ENCODE peak calls at places on chromosomes 7 and 10, in six cellular contexts. W is stimulated activated CD4-positive, alpha-beta T cell treated with anti-CD3 and anti-CD28 coated beads, Interleukin-4, amount 100 ng/mL, for 1 hour; V is Peyer's patch; G is A549; F is heart right ventricle; A is NCI-H1105. D is an unnamed sample.

GRCh38 chr10:102646610-102647432 is 2.5 kb downstream of the TRIM8 start:
- DNase-seq in F (no peak), V (peak), A (no peak), G (no peak), W (peak), D (no peak)

GRCh38 chr10:89553064-89553734 is 17.8 kb upstream of the SLC16A12 start:
- DNase-seq in A (no peak), V (no peak), F (no peak), G (peak), W (no peak), D (no peak)

GRCh38 chr10:61364619-61365018 is 88.6 kb downstream of the TMEM26 start:
- DNase-seq in W (no peak), G (no peak), A (no peak), V (no peak), F (no peak), D (no peak)

GRCh38 chr10:79001082-79001885 is 67.5 kb upstream of the ZMIZ1 start:
- DNase-seq in A (no peak), G (no peak), F (no peak), V (no peak), W (no peak), D (no peak)

GRCh38 chr7:94297397-94297838 is 97.3 kb upstream of the COL1A2 start:
- DNase-seq in W (no peak), V (no peak), G (peak), A (no peak), F (peak), D (no peak)

GRCh38 chr10:70256463-70256862 is 23.2 kb upstream of the PPA1 start:
- DNase-seq in F (no peak), A (no peak), W (no peak), G (no peak), V (no peak), D (no peak)

GRCh38 chr10:62005687-62006086 is 104.2 kb downstream of the ARID5B start:
- DNase-seq in V (no peak), A (no peak), W (no peak), F (no peak), G (no peak), D (no peak)

GRCh38 chr10:131848296-131848695 is 52.5 kb upstream of the PPP2R2D start:
- DNase-seq in A (no peak), G (no peak), V (no peak), F (no peak), W (no peak), D (no peak)

GRCh38 chr10:90742189-90742588 is 115.7 kb downstream of the HTR7 start:
- DNase-seq in F (no peak), A (no peak), V (no peak), G (no peak), W (no peak), D (no peak)

GRCh38 chr7:30027065-30027456 is 559 bp upstream of the FKBP14 start:
- DNase-seq in G (peak), V (peak), A (no peak), W (peak), F (no peak), D (no peak)

GRCh38 chr10:119368991-119369869 is 161.9 kb downstream of the GRK5 start:
- DNase-seq in F (no peak), V (peak), G (no peak), A (no peak), W (no peak), D (no peak)

GRCh38 chr10:98267069-98267893 is 713 bp downstream of the LOXL4 start:
- DNase-seq in A (no peak), V (no peak), G (no peak), F (no peak), W (no peak), D (no peak)

GRCh38 chr7:17786314-17786852 is 153.9 kb downstream of the SNX13 start:
- DNase-seq in V (no peak), W (no peak), F (no peak), G (no peak), A (no peak), D (no peak)

GRCh38 chr7:101924171-101924570 is 106.7 kb downstream of the CUX1 start:
- DNase-seq in G (no peak), W (no peak), V (no peak), F (no peak), A (no peak), D (no peak)

GRCh38 chr7:28458732-28459131 is 46.4 kb downstream of the CREB5 start:
- DNase-seq in G (peak), A (no peak), W (no peak), F (no peak), V (no peak), D (no peak)

GRCh38 chr10:122424059-122424458 is 30.4 kb upstream of the ARMS2 start:
- DNase-seq in W (no peak), F (no peak), G (no peak), A (no peak), V (no peak), D (no peak)

D was measured in breast epithelium.